ENCODE peak calls at places on chromosomes 2 and 18, in seven cellular contexts. Z, A, J, N, T, V and W are unnamed samples.

GRCh38 chr2:216082805-216083204 is 1.1 kb downstream of the TMEM169 start:
- DNase-seq in Z (no peak), A (peak), J (no peak), N (no peak), T (no peak), V (no peak), W (no peak)

GRCh38 chr2:168698959-168699358 is 103.5 kb upstream of the NOSTRIN start:
- DNase-seq in Z (no peak), A (no peak), J (no peak), N (no peak), T (no peak), V (no peak), W (no peak)

GRCh38 chr2:98548920-98549818 is 59.1 kb downstream of the COA5 start:
- DNase-seq in Z (no peak), A (no peak), J (no peak), N (no peak), T (no peak), V (no peak), W (no peak)

GRCh38 chr2:127678531-127678930 is 3.2 kb upstream of the LIMS2 start:
- DNase-seq in Z (no peak), A (no peak), J (no peak), N (no peak), T (no peak), V (no peak), W (no peak)

GRCh38 chr2:123993728-123994323 is 31.3 kb upstream of the CNTNAP5 start:
- DNase-seq in Z (no peak), A (peak), J (no peak), N (peak), T (no peak), V (peak), W (no peak)

GRCh38 chr2:32715391-32715841 is 87.6 kb downstream of the TTC27 start:
- DNase-seq in Z (no peak), A (no peak), J (no peak), N (no peak), T (no peak), V (no peak), W (no peak)

GRCh38 chr2:31202833-31203232 is 14.5 kb downstream of the CAPN14 start:
- DNase-seq in Z (no peak), A (no peak), J (no peak), N (no peak), T (no peak), V (no peak), W (no peak)

GRCh38 chr2:218883491-218884490 is 3.1 kb downstream of the WNT10A start:
- DNase-seq in Z (no peak), A (no peak), J (no peak), N (no peak), T (no peak), V (peak), W (no peak)

GRCh38 chr2:45741451-45741850 is 90.0 kb downstream of the PRKCE start:
- DNase-seq in Z (no peak), A (no peak), J (no peak), N (no peak), T (no peak), V (no peak), W (no peak)

GRCh38 chr18:3051718-3052410 is 38.9 kb upstream of the LPIN2 start:
- DNase-seq in Z (peak), A (peak), J (no peak), N (peak), T (no peak), V (no peak), W (no peak)

GRCh38 chr18:67104700-67105284 is 411.7 kb downstream of the DSEL start:
- DNase-seq in Z (no peak), A (peak), J (peak), N (peak), T (peak), V (peak), W (peak)

GRCh38 chr2:233977296-233977837 is 60.2 kb downstream of the TRPM8 start:
- DNase-seq in Z (peak), A (no peak), J (no peak), N (no peak), T (no peak), V (no peak), W (no peak)

GRCh38 chr2:45891719-45892118 is 240.2 kb downstream of the PRKCE start:
- DNase-seq in Z (no peak), A (no peak), J (no peak), N (no peak), T (no peak), V (no peak), W (no peak)

GRCh38 chr2:190497428-190497827 is 37.1 kb downstream of the NEMP2 start:
- DNase-seq in Z (no peak), A (no peak), J (no peak), N (no peak), T (no peak), V (no peak), W (no peak)

GRCh38 chr2:96907405-96908041 is 37.6 kb upstream of the SEMA4C start:
- DNase-seq in Z (no peak), A (peak), J (no peak), N (no peak), T (no peak), V (peak), W (peak)

GRCh38 chr2:70627499-70627898 is 73.9 kb upstream of the TGFA start:
- DNase-seq in Z (no peak), A (peak), J (peak), N (no peak), T (no peak), V (no peak), W (no peak)

GRCh38 chr2:239824051-239824694 is 201.0 kb downstream of the NDUFA10 start:
- DNase-seq in Z (no peak), A (peak), J (no peak), N (peak), T (no peak), V (no peak), W (no peak)

GRCh38 chr18:41464278-41464677 is 490.8 kb upstream of the PIK3C3 start:
- DNase-seq in Z (no peak), A (no peak), J (no peak), N (no peak), T (no peak), V (no peak), W (no peak)

GRCh38 chr18:48592540-48592939 is 53.7 kb downstream of the CTIF start:
- DNase-seq in Z (no peak), A (no peak), J (no peak), N (no peak), T (no peak), V (no peak), W (no peak)

GRCh38 chr2:96584017-96584416 is 47.5 kb downstream of the ARID5A start:
- DNase-seq in Z (no peak), A (peak), J (no peak), N (no peak), T (no peak), V (no peak), W (no peak)

GRCh38 chr2:109712746-109713145 is 81.4 kb upstream of the RGPD5 start:
- DNase-seq in Z (no peak), A (no peak), J (no peak), N (no peak), T (no peak), V (no peak), W (no peak)

GRCh38 chr2:236014408-236015131 is 153.6 kb downstream of the GBX2 start:
- DNase-seq in Z (no peak), A (no peak), J (no peak), N (no peak), T (no peak), V (no peak), W (no peak)

GRCh38 chr2:575728-576237 is 101.4 kb downstream of the TMEM18 start:
- DNase-seq in Z (no peak), A (no peak), J (no peak), N (no peak), T (no peak), V (no peak), W (no peak)

GRCh38 chr2:121721926-121722325 is 14.7 kb downstream of the NIFK start:
- DNase-seq in Z (no peak), A (peak), J (peak), N (no peak), T (no peak), V (peak), W (peak)

GRCh38 chr2:196234672-196235071 is 63.3 kb upstream of the STK17B start:
- DNase-seq in Z (no peak), A (peak), J (no peak), N (no peak), T (no peak), V (peak), W (peak)

GRCh38 chr18:63619661-63620060 is 24.4 kb downstream of the SERPINB4 start:
- DNase-seq in Z (no peak), A (no peak), J (no peak), N (no peak), T (no peak), V (no peak), W (no peak)

GRCh38 chr2:45331034-45331786 is 279.9 kb downstream of the SRBD1 start:
- DNase-seq in Z (peak), A (peak), J (no peak), N (no peak), T (no peak), V (peak), W (no peak)

GRCh38 chr2:52810460-52810859 is 957.1 kb upstream of the CHAC2 start:
- DNase-seq in Z (peak), A (peak), J (no peak), N (peak), T (no peak), V (peak), W (no peak)

GRCh38 chr2:5121106-5121505 is 571.1 kb upstream of the SOX11 start:
- DNase-seq in Z (no peak), A (no peak), J (no peak), N (no peak), T (no peak), V (no peak), W (no peak)

GRCh38 chr18:3511980-3512379 is 62.0 kb downstream of the TGIF1 start:
- DNase-seq in Z (no peak), A (peak), J (peak), N (no peak), T (no peak), V (peak), W (peak)

GRCh38 chr2:208648368-208648767 is 241.8 kb downstream of the PTH2R start:
- DNase-seq in Z (no peak), A (peak), J (no peak), N (no peak), T (no peak), V (no peak), W (no peak)